ENCODE peak calls at places on chromosomes 4 and X, in seven cellular contexts. W is right cardiac atrium; C is neural crest cell; K is activated T-cell treated with anti-CD3 and anti-CD28 coated beads, Interleukin-2, amount 50 U/mL, for 72 hours; F is RCC 7860; D is endothelial cell; N is NCI-H2081. R is an unnamed sample.

GRCh38 chrX:110087485-110088356 is 84.8 kb downstream of the TMEM164 start:
- DNase-seq in D (no peak), F (peak), W (no peak), K (peak), N (no peak), C (no peak), R (peak)

GRCh38 chr4:150974750-150975149 is 40.3 kb downstream of the LRBA start:
- DNase-seq in C (no peak), F (no peak), D (no peak), K (no peak), W (no peak), N (no peak), R (no peak)

GRCh38 chr4:95506264-95506663 is 42.5 kb downstream of the UNC5C start:
- DNase-seq in D (no peak), C (no peak), N (no peak), W (no peak), F (peak), K (no peak), R (no peak)

GRCh38 chrX:84501798-84502628 is at the start of gene HDX:
- DNase-seq in W (peak), D (peak), K (peak), N (peak), F (peak), C (peak), R (peak)

GRCh38 chr4:57369446-57369845 is 259.3 kb upstream of the IGFBP7 start:
- DNase-seq in C (no peak), N (no peak), D (no peak), W (no peak), K (no peak), F (no peak), R (no peak)

GRCh38 chr4:108166441-108167315 is 2.1 kb downstream of the LEF1 start:
- DNase-seq in F (no peak), N (no peak), C (peak), D (peak), K (peak), W (peak), R (peak)

GRCh38 chrX:131729295-131729694 is 185.4 kb downstream of the OR13H1 start:
- DNase-seq in D (no peak), F (no peak), N (peak), W (no peak), K (peak), C (no peak), R (no peak)

GRCh38 chr4:111678908-111679307 is 466.3 kb upstream of the FAM241A start:
- DNase-seq in C (no peak), N (no peak), W (no peak), K (no peak), F (no peak), D (no peak), R (no peak)

GRCh38 chrX:149937881-149938426 is 337 bp downstream of the EOLA2 start:
- DNase-seq in F (no peak), W (peak), D (peak), K (peak), C (no peak), N (no peak), R (peak)

GRCh38 chrX:17374619-17375360 is at the start of gene NHS:
- DNase-seq in K (peak), N (peak), F (peak), D (peak), C (peak), W (peak), R (peak)

GRCh38 chrX:16771483-16772398 is 14.5 kb upstream of the TXLNG start:
- DNase-seq in C (peak), D (peak), N (peak), K (no peak), W (no peak), F (peak), R (peak)

GRCh38 chr4:174672276-174672675 is 150.0 kb upstream of the HPGD start:
- DNase-seq in F (no peak), K (no peak), D (no peak), C (no peak), N (no peak), W (no peak), R (no peak)